ENCODE peak calls at places on chromosome X, in ten cellular contexts. One of them, this sample, is unnamed.

GRCh38 chrX:259692-260355 is 21.4 kb upstream of the PLCXD1 start:
- DNase-seq in NCI-H1092 treated with DMSO at 0.1 percent for 48 hours: no peak
- DNase-seq in activated CD8-positive, alpha-beta memory T cell treated with anti-CD3 and anti-CD28 coated beads for 4 hours: no peak
- DNase-seq in H7: peak; percentile 72
- DNase-seq in BJ: no peak
- DNase-seq in activated T-helper 1 cell treated with anti-CD3 and anti-CD28 coated beads, Interleukin-2, amount 50 U/mL, for 16 hours: no peak
- DNase-seq in adipocyte: no peak
- DNase-seq in NCI-H460: peak; percentile 43
- DNase-seq in stimulated activated CD8-positive, alpha-beta memory T cell treated with anti-CD3 and anti-CD28 coated beads, Interleukin-4, amount 100 ng/mL, for 4 hours: no peak
- DNase-seq in iPS-NIHi11: peak; percentile 12
- DNase-seq in this sample: no peak

GRCh38 chrX:119118780-119119395 is 8.7 kb downstream of the KIAA1210 start:
- DNase-seq in NCI-H460: peak; percentile 46
- DNase-seq in adipocyte: peak; percentile 68
- DNase-seq in NCI-H1092 treated with DMSO at 0.1 percent for 48 hours: peak; percentile 37
- DNase-seq in BJ: no peak
- DNase-seq in stimulated activated CD8-positive, alpha-beta memory T cell treated with anti-CD3 and anti-CD28 coated beads, Interleukin-4, amount 100 ng/mL, for 4 hours: peak; percentile 6
- DNase-seq in iPS-NIHi11: peak; percentile 67
- DNase-seq in H7: peak; percentile 67
- DNase-seq in activated T-helper 1 cell treated with anti-CD3 and anti-CD28 coated beads, Interleukin-2, amount 50 U/mL, for 16 hours: peak; percentile 4
- DNase-seq in activated CD8-positive, alpha-beta memory T cell treated with anti-CD3 and anti-CD28 coated beads for 4 hours: no peak
- DNase-seq in this sample: peak; percentile 45

GRCh38 chrX:22090181-22090580 is 58.1 kb downstream of the PHEX start:
- DNase-seq in activated T-helper 1 cell treated with anti-CD3 and anti-CD28 coated beads, Interleukin-2, amount 50 U/mL, for 16 hours: no peak
- DNase-seq in stimulated activated CD8-positive, alpha-beta memory T cell treated with anti-CD3 and anti-CD28 coated beads, Interleukin-4, amount 100 ng/mL, for 4 hours: no peak
- DNase-seq in iPS-NIHi11: no peak
- DNase-seq in activated CD8-positive, alpha-beta memory T cell treated with anti-CD3 and anti-CD28 coated beads for 4 hours: no peak
- DNase-seq in NCI-H1092 treated with DMSO at 0.1 percent for 48 hours: no peak
- DNase-seq in adipocyte: peak; percentile 74
- DNase-seq in NCI-H460: no peak
- DNase-seq in BJ: peak; percentile 31
- DNase-seq in H7: no peak
- DNase-seq in this sample: no peak

GRCh38 chrX:23435108-23435507 is 100.5 kb downstream of the PTCHD1 start:
- DNase-seq in iPS-NIHi11: no peak
- DNase-seq in adipocyte: no peak
- DNase-seq in stimulated activated CD8-positive, alpha-beta memory T cell treated with anti-CD3 and anti-CD28 coated beads, Interleukin-4, amount 100 ng/mL, for 4 hours: no peak
- DNase-seq in H7: no peak
- DNase-seq in NCI-H460: no peak
- DNase-seq in activated CD8-positive, alpha-beta memory T cell treated with anti-CD3 and anti-CD28 coated beads for 4 hours: no peak
- DNase-seq in activated T-helper 1 cell treated with anti-CD3 and anti-CD28 coated beads, Interleukin-2, amount 50 U/mL, for 16 hours: no peak
- DNase-seq in BJ: no peak
- DNase-seq in NCI-H1092 treated with DMSO at 0.1 percent for 48 hours: no peak
- DNase-seq in this sample: no peak

GRCh38 chrX:115503099-115503498 is 57.9 kb upstream of the PLS3 start:
- DNase-seq in stimulated activated CD8-positive, alpha-beta memory T cell treated with anti-CD3 and anti-CD28 coated beads, Interleukin-4, amount 100 ng/mL, for 4 hours: no peak
- DNase-seq in NCI-H460: no peak
- DNase-seq in activated T-helper 1 cell treated with anti-CD3 and anti-CD28 coated beads, Interleukin-2, amount 50 U/mL, for 16 hours: no peak
- DNase-seq in BJ: no peak
- DNase-seq in H7: no peak
- DNase-seq in NCI-H1092 treated with DMSO at 0.1 percent for 48 hours: no peak
- DNase-seq in activated CD8-positive, alpha-beta memory T cell treated with anti-CD3 and anti-CD28 coated beads for 4 hours: no peak
- DNase-seq in iPS-NIHi11: no peak
- DNase-seq in adipocyte: no peak
- DNase-seq in this sample: no peak

GRCh38 chrX:140389331-140389730 is 115.5 kb downstream of the SOX3 start:
- DNase-seq in H7: no peak
- DNase-seq in stimulated activated CD8-positive, alpha-beta memory T cell treated with anti-CD3 and anti-CD28 coated beads, Interleukin-4, amount 100 ng/mL, for 4 hours: no peak
- DNase-seq in activated CD8-positive, alpha-beta memory T cell treated with anti-CD3 and anti-CD28 coated beads for 4 hours: no peak
- DNase-seq in activated T-helper 1 cell treated with anti-CD3 and anti-CD28 coated beads, Interleukin-2, amount 50 U/mL, for 16 hours: no peak
- DNase-seq in iPS-NIHi11: no peak
- DNase-seq in adipocyte: no peak
- DNase-seq in BJ: no peak
- DNase-seq in NCI-H1092 treated with DMSO at 0.1 percent for 48 hours: no peak
- DNase-seq in NCI-H460: no peak
- DNase-seq in this sample: no peak

GRCh38 chrX:39756086-39756883 is 341.5 kb downstream of the BCOR start:
- DNase-seq in NCI-H460: no peak
- DNase-seq in NCI-H1092 treated with DMSO at 0.1 percent for 48 hours: no peak
- DNase-seq in iPS-NIHi11: no peak
- DNase-seq in activated CD8-positive, alpha-beta memory T cell treated with anti-CD3 and anti-CD28 coated beads for 4 hours: no peak
- DNase-seq in activated T-helper 1 cell treated with anti-CD3 and anti-CD28 coated beads, Interleukin-2, amount 50 U/mL, for 16 hours: no peak
- DNase-seq in adipocyte: no peak
- DNase-seq in BJ: no peak
- DNase-seq in H7: no peak
- DNase-seq in stimulated activated CD8-positive, alpha-beta memory T cell treated with anti-CD3 and anti-CD28 coated beads, Interleukin-4, amount 100 ng/mL, for 4 hours: no peak
- DNase-seq in this sample: no peak

GRCh38 chrX:13538414-13538813 is 31.0 kb upstream of the EGFL6 start:
- DNase-seq in NCI-H1092 treated with DMSO at 0.1 percent for 48 hours: no peak
- DNase-seq in H7: no peak
- DNase-seq in iPS-NIHi11: no peak
- DNase-seq in activated T-helper 1 cell treated with anti-CD3 and anti-CD28 coated beads, Interleukin-2, amount 50 U/mL, for 16 hours: no peak
- DNase-seq in adipocyte: no peak
- DNase-seq in stimulated activated CD8-positive, alpha-beta memory T cell treated with anti-CD3 and anti-CD28 coated beads, Interleukin-4, amount 100 ng/mL, for 4 hours: no peak
- DNase-seq in NCI-H460: no peak
- DNase-seq in BJ: no peak
- DNase-seq in activated CD8-positive, alpha-beta memory T cell treated with anti-CD3 and anti-CD28 coated beads for 4 hours: no peak
- DNase-seq in this sample: no peak

GRCh38 chrX:134513091-134513490 is 53.1 kb downstream of the HPRT1 start:
- DNase-seq in BJ: no peak
- DNase-seq in NCI-H460: no peak
- DNase-seq in H7: no peak
- DNase-seq in stimulated activated CD8-positive, alpha-beta memory T cell treated with anti-CD3 and anti-CD28 coated beads, Interleukin-4, amount 100 ng/mL, for 4 hours: no peak
- DNase-seq in NCI-H1092 treated with DMSO at 0.1 percent for 48 hours: no peak
- DNase-seq in iPS-NIHi11: no peak
- DNase-seq in activated CD8-positive, alpha-beta memory T cell treated with anti-CD3 and anti-CD28 coated beads for 4 hours: no peak
- DNase-seq in adipocyte: no peak
- DNase-seq in activated T-helper 1 cell treated with anti-CD3 and anti-CD28 coated beads, Interleukin-2, amount 50 U/mL, for 16 hours: no peak
- DNase-seq in this sample: no peak